ENCODE peak calls at places on chromosomes 2 and 18, in six cellular contexts. P, X, K, W, G and Y are unnamed samples.

GRCh38 chr2:1645761-1646476 is 98.4 kb downstream of the PXDN start:
- DNase-seq in P (no peak), X (no peak), K (no peak), W (no peak), G (no peak), Y (no peak)

GRCh38 chr18:61774846-61775245 is 118.0 kb downstream of the RNF152 start:
- DNase-seq in P (no peak), X (no peak), K (no peak), W (no peak), G (no peak), Y (no peak)

GRCh38 chr18:51195086-51195601 is 2.3 kb downstream of the MEX3C start:
- DNase-seq in P (no peak), X (no peak), K (no peak), W (no peak), G (no peak), Y (no peak)

GRCh38 chr2:239132156-239132709 is 268.6 kb downstream of the HDAC4 start:
- DNase-seq in P (no peak), X (no peak), K (no peak), W (no peak), G (no peak), Y (no peak)

GRCh38 chr2:241741016-241741415 is 6.6 kb downstream of the D2HGDH start:
- DNase-seq in P (no peak), X (no peak), K (no peak), W (no peak), G (no peak), Y (no peak)

GRCh38 chr2:234989183-234989701 is 37.4 kb downstream of the SH3BP4 start:
- DNase-seq in P (no peak), X (no peak), K (peak), W (no peak), G (no peak), Y (no peak)

GRCh38 chr2:176491172-176491904 is 222.1 kb downstream of the MTX2 start:
- DNase-seq in P (no peak), X (no peak), K (peak), W (peak), G (peak), Y (peak)

GRCh38 chr18:9231852-9232476 is 95.4 kb downstream of the ANKRD12 start:
- DNase-seq in P (no peak), X (no peak), K (no peak), W (no peak), G (no peak), Y (no peak)

GRCh38 chr2:203591642-203592041 is 56.5 kb upstream of the RAPH1 start:
- DNase-seq in P (no peak), X (no peak), K (no peak), W (no peak), G (no peak), Y (no peak)

GRCh38 chr2:100785621-100786296 is 34.2 kb upstream of the NPAS2 start:
- DNase-seq in P (no peak), X (no peak), K (no peak), W (no peak), G (no peak), Y (no peak)

GRCh38 chr2:11142987-11143386 is 12.3 kb upstream of the SLC66A3 start:
- DNase-seq in P (no peak), X (no peak), K (no peak), W (no peak), G (no peak), Y (no peak)

GRCh38 chr18:57585846-57586242 is 658 bp downstream of the FECH start:
- DNase-seq in P (no peak), X (no peak), K (no peak), W (no peak), G (no peak), Y (peak)

GRCh38 chr18:59971871-59972270 is 72.1 kb downstream of the PMAIP1 start:
- DNase-seq in P (no peak), X (no peak), K (no peak), W (no peak), G (no peak), Y (peak)

GRCh38 chr2:1088192-1088860 is 137.7 kb downstream of the SNTG2 start:
- DNase-seq in P (no peak), X (no peak), K (no peak), W (no peak), G (no peak), Y (no peak)

GRCh38 chr2:10361220-10361588 is 58.5 kb downstream of the HPCAL1 start:
- DNase-seq in P (no peak), X (no peak), K (peak), W (no peak), G (no peak), Y (no peak)

GRCh38 chr18:8081267-8081666 is 514.2 kb downstream of the PTPRM start:
- DNase-seq in P (no peak), X (no peak), K (no peak), W (no peak), G (no peak), Y (no peak)

GRCh38 chr2:173095356-173095755 is 19.7 kb downstream of the MAP3K20 start:
- DNase-seq in P (no peak), X (no peak), K (no peak), W (no peak), G (no peak), Y (no peak)

GRCh38 chr2:190121971-190122370 is 59.4 kb upstream of the MSTN start:
- DNase-seq in P (peak), X (peak), K (peak), W (no peak), G (peak), Y (peak)

GRCh38 chr2:185475868-185476267 is 262.7 kb upstream of the FSIP2 start:
- DNase-seq in P (no peak), X (no peak), K (no peak), W (no peak), G (no peak), Y (peak)

GRCh38 chr2:16506366-16506765 is 159.3 kb downstream of the CYRIA start:
- DNase-seq in P (no peak), X (no peak), K (peak), W (no peak), G (no peak), Y (no peak)

GRCh38 chr2:9832586-9832985 is 10.7 kb upstream of the TAF1B start:
- DNase-seq in P (no peak), X (no peak), K (no peak), W (no peak), G (no peak), Y (no peak)

GRCh38 chr2:64134813-64135212 is 9.4 kb downstream of the PELI1 start:
- DNase-seq in P (no peak), X (no peak), K (no peak), W (no peak), G (no peak), Y (no peak)

GRCh38 chr2:64130333-64130732 is 13.9 kb downstream of the PELI1 start:
- DNase-seq in P (no peak), X (no peak), K (no peak), W (no peak), G (no peak), Y (no peak)

GRCh38 chr2:64133828-64134227 is 10.4 kb downstream of the PELI1 start:
- DNase-seq in P (no peak), X (no peak), K (no peak), W (no peak), G (no peak), Y (no peak)

GRCh38 chr2:64135421-64135820 is 8.8 kb downstream of the PELI1 start:
- DNase-seq in P (no peak), X (no peak), K (no peak), W (no peak), G (no peak), Y (no peak)

DNA sequence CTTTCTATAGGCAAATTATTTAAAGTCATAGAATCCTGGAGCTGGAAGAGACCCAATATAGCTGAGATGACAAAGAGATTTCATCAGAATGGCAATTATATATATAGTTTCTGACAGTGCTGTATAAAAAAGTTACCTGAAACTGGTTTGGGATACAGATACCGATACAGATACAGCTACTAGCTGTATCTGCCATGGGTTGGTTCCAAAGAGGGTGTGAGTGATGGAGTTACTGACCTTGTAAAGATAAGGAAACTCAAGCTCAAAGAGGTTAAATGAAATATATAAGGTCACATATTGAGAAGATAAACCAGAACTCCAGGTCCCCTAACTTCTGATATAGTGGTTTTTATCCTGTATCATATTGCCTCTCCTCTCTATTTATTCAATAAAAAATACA is 10.9 kb downstream of the PELI1 start:
- DNase-seq in P (no peak), X (no peak), K (no peak), W (no peak), G (no peak), Y (no peak)
- TF ChIP-seq REST in P (no peak), X (no peak), K (no peak), W (no peak), G (no peak), Y (no peak)

GRCh38 chr2:127283275-127283674 is 10.7 kb downstream of the ERCC3 start:
- DNase-seq in P (no peak), X (no peak), K (no peak), W (no peak), G (no peak), Y (no peak)

GRCh38 chr2:127278959-127279358 is 15.0 kb downstream of the ERCC3 start:
- DNase-seq in P (no peak), X (no peak), K (no peak), W (no peak), G (no peak), Y (no peak)

GRCh38 chr2:127277028-127277427 is 16.9 kb downstream of the ERCC3 start:
- DNase-seq in P (no peak), X (no peak), K (no peak), W (no peak), G (peak), Y (no peak)

GRCh38 chr2:127280693-127281092 is 13.3 kb downstream of the ERCC3 start:
- DNase-seq in P (no peak), X (no peak), K (no peak), W (no peak), G (no peak), Y (no peak)

GRCh38 chr2:127279781-127280180 is 14.2 kb downstream of the ERCC3 start:
- DNase-seq in P (no peak), X (no peak), K (no peak), W (no peak), G (no peak), Y (no peak)
- H3K27ac ChIP-seq in P (no peak), X (no peak), K (no peak), W (no peak), G (no peak), Y (no peak)

GRCh38 chr18:11955299-11956029 is 25.8 kb upstream of the IMPA2 start:
- DNase-seq in P (peak), X (no peak), K (no peak), W (peak), G (no peak), Y (peak)
- H2AFZ ChIP-seq in P (no peak), X (peak), K (no peak), W (peak), G (no peak), Y (peak)

DNA sequence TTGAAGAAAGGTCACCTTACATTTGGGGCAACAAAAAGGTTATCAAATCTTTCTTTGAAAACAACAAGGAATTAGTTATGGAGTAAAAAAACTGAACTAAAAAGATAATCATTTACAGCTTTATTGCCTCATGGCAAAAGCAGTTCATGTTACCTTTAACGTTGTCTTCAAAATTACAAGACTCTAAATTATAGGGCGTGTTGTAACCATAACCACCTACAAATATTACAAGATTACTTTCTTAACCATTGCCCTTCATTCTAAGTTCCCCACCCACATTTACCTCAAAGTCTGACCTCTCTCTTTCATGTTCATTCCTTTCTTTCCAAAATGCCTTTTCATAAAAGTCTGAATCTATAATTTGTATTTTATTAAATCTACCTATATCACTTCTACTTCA is 74.6 kb upstream of the LRATD1 start:
- DNase-seq in P (no peak), X (no peak), K (no peak), W (no peak), G (no peak), Y (no peak)
- TF ChIP-seq REST in P (no peak), X (no peak), K (no peak), W (no peak), G (no peak), Y (no peak)

GRCh38 chr2:71588497-71588896 is 135.1 kb downstream of the DYSF start:
- DNase-seq in P (no peak), X (no peak), K (no peak), W (no peak), G (no peak), Y (no peak)

GRCh38 chr2:71589763-71590162 is 136.4 kb downstream of the DYSF start:
- DNase-seq in P (no peak), X (no peak), K (no peak), W (peak), G (no peak), Y (no peak)

GRCh38 chr2:71587509-71588073 is 134.2 kb downstream of the DYSF start:
- DNase-seq in P (no peak), X (no peak), K (no peak), W (no peak), G (no peak), Y (no peak)

GRCh38 chr2:71592181-71592711 is 138.9 kb downstream of the DYSF start:
- DNase-seq in P (no peak), X (no peak), K (no peak), W (no peak), G (no peak), Y (no peak)

DNA sequence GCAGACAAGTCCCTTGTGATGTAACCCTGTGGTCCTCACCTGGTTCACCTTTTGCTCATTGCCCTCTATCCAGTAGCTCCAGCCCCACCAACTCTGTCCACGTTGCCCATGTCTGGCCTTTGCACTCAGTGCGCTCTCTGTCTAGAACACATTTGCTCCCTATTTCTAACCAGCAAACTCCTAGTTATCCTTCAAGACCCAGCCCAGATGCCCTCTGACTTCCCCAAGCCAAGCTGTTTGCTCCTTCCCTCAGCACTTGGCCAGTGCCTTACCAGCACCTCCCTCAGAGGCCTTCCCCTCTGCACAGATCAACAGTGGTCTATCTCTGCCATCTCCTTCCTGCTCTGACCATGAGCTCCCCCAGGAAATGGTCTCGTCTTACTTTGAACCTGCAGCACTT is 137.7 kb downstream of the DYSF start:
- DNase-seq in P (no peak), X (no peak), K (no peak), W (no peak), G (no peak), Y (no peak)
- H3K27ac ChIP-seq in P (no peak), X (no peak), K (no peak), W (no peak), G (no peak), Y (no peak)

DNA sequence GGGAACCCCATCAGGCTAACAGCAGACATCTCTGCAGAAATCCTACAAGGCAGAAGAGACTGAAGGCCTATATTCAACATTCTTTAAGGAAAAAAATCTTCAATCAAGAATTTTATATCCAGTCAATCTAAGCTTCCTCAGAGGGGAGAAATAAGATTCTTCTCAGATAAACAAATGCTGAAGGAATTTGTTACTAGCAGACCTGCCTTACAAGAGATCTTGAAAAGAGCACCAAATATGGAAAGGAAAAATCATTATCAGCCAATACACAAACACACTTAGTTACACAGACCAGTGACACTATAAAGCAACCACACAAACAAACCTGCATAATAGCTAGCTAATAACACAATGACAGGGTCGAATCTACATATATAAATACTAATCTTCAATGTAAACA is 96.5 kb downstream of the SUCLG1 start:
- DNase-seq in P (no peak), X (no peak), K (no peak), W (no peak), G (no peak), Y (no peak)
- H2AFZ ChIP-seq in P (no peak), X (no peak), K (no peak), W (no peak), G (no peak), Y (no peak)

DNA sequence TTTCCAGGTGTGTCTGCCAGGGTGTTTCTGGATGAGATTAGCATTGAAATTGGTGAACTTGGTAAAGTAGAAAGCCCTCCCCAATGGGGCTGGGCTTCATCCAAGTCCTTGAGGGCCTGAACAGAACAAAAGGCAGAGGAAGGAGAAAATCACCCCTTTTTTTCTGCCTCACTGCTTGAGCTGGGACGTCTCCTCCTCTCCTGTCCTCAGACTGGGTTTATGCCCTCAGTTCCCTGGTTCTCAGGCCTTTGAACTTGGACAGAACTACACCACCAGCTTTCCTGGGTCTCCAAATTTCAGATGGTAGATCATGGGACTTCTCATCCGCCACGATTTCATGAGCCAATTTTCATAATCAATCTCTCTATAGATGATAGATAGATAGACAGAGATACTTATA is 53.7 kb upstream of the BIN1 start:
- DNase-seq in P (no peak), X (no peak), K (no peak), W (no peak), G (no peak), Y (no peak)
- TF ChIP-seq REST in P (no peak), X (no peak), K (no peak), W (no peak), G (no peak), Y (no peak)

DNA sequence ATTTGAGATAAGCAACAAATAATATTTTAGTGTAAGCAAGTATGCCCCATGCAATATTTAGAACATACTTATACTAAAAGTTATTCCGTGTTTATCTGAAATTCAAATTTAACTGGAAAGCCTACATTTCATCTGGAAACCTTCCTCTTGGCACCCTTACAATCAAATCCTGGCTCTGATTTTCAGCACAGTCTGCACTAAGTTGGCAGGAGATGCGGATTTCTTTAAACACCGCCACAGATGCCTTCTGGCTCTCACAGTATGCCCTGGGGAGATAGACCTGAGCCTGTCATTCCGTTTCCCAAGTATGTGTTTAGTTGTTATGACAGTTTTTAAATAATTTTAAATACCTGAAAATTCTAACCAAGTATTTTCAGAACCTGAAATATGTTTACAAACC is 7.3 kb upstream of the MLPH start:
- DNase-seq in P (no peak), X (no peak), K (no peak), W (no peak), G (no peak), Y (no peak)
- H3K27ac ChIP-seq in P (no peak), X (no peak), K (no peak), W (no peak), G (no peak), Y (no peak)